ENCODE peak calls at places on chromosomes 4 and X, in six cellular contexts. A is NCI-H1092 treated with DMSO at 0.1 percent for 48 hours; N is nephron progenitor cell; O is NCI-H446; V is Kasumi-1; W is naive thymus-derived CD8-positive, alpha-beta T cell. U is an unnamed sample.

GRCh38 chr4:178778500-178778899 is 1336.3 kb upstream of the AGA start:
- DNase-seq in W (no peak), N (no peak), V (no peak), O (no peak), A (no peak), U (no peak)

GRCh38 chrX:8981742-8982141 is 52.2 kb downstream of the FAM9B start:
- DNase-seq in N (no peak), W (no peak), A (no peak), O (no peak), V (no peak), U (peak; percentile 30)

GRCh38 chr4:153000068-153000420 is 63.9 kb downstream of the FHDC1 start:
- DNase-seq in N (no peak), W (no peak), A (no peak), V (no peak), O (peak; percentile 19), U (no peak)

GRCh38 chr4:163548481-163549243 is 54.2 kb downstream of the TMA16 start:
- DNase-seq in O (peak; percentile 27), V (peak; percentile 85), N (peak; percentile 11), A (peak; percentile 44), W (peak; percentile 46), U (peak; percentile 65)

GRCh38 chr4:54683616-54684346 is 26.0 kb downstream of the KIT start:
- DNase-seq in N (no peak), A (no peak), V (peak; percentile 96), O (no peak), W (peak; percentile 58), U (peak; percentile 53)

GRCh38 chr4:24980064-24980690 is 50.6 kb downstream of the LGI2 start:
- DNase-seq in O (no peak), N (peak; percentile 56), V (peak; percentile 83), A (peak; percentile 52), W (peak; percentile 57), U (peak; percentile 76)

GRCh38 chrX:17944833-17945497 is 83.9 kb upstream of the RAI2 start:
- DNase-seq in W (peak; percentile 33), V (no peak), O (no peak), A (peak; percentile 57), N (peak; percentile 13), U (peak; percentile 7)

GRCh38 chr4:39621582-39621981 is 17.1 kb downstream of the SMIM14 start:
- DNase-seq in V (no peak), W (no peak), O (no peak), A (no peak), N (no peak), U (no peak)

GRCh38 chr4:158722291-158722916 is 792 bp downstream of the PPID start:
- DNase-seq in O (no peak), V (peak; percentile 17), W (peak; percentile 11), A (peak; percentile 35), N (peak; percentile 8), U (peak; percentile 33)

GRCh38 chr4:6333301-6334202 is 63.9 kb downstream of the WFS1 start:
- DNase-seq in W (no peak), A (peak; percentile 8), O (no peak), V (no peak), N (no peak), U (peak; percentile 44)

GRCh38 chr4:42396361-42397255 is 680 bp upstream of the SHISA3 start:
- DNase-seq in O (no peak), W (no peak), N (peak; percentile 34), V (no peak), A (no peak), U (peak; percentile 63)

GRCh38 chrX:111041018-111041462 is 55.0 kb upstream of the PAK3 start:
- DNase-seq in N (no peak), A (no peak), O (no peak), V (peak; percentile 81), W (peak; percentile 27), U (no peak)

GRCh38 chr4:113971706-113972360 is 7.6 kb downstream of the ARSJ start:
- DNase-seq in A (no peak), O (no peak), V (no peak), N (no peak), W (no peak), U (no peak)

GRCh38 chrX:16524327-16524726 is 125.6 kb upstream of the S100G start:
- DNase-seq in N (no peak), V (no peak), O (no peak), A (no peak), W (no peak), U (no peak)

GRCh38 chr4:55706526-55706925 is 70.4 kb upstream of the NMU start:
- DNase-seq in W (no peak), N (no peak), O (no peak), V (no peak), A (no peak), U (no peak)

GRCh38 chr4:128517739-128518510 is 230.3 kb upstream of the PGRMC2 start:
- DNase-seq in A (no peak), N (peak; percentile 17), V (peak; percentile 69), O (no peak), W (no peak), U (peak; percentile 91)

GRCh38 chrX:2451456-2452316 is 49.1 kb downstream of the DHRSX start:
- DNase-seq in N (no peak), O (no peak), A (no peak), W (no peak), V (no peak), U (no peak)

GRCh38 chr4:184151988-184152485 is 65.6 kb downstream of the ENPP6 start:
- DNase-seq in O (no peak), V (no peak), A (no peak), N (no peak), W (no peak), U (no peak)

GRCh38 chr4:3304831-3305609 is 12.2 kb downstream of the RGS12 start:
- DNase-seq in A (peak; percentile 30), V (no peak), W (no peak), N (no peak), O (no peak), U (no peak)

U was measured in GM12865.